ENCODE peak calls at places on chromosomes 1 and 21, in seven cellular contexts. V is astrocyte of the hippocampus; B is erythroblast; J is A673; S is stimulated activated naive CD4-positive, alpha-beta T cell; X is effector memory CD4-positive, alpha-beta T cell; K is activated CD4-positive, alpha-beta T cell treated with anti-CD3 and anti-CD28 coated beads, Interleukin-2, amount 50 U/mL, for 1 hour. F is an unnamed sample.

GRCh38 chr1:112744019-112744578 is 29.0 kb upstream of the PPM1J start:
- DNase-seq in V (peak), B (no peak), J (no peak), S (no peak), X (no peak), K (no peak), F (no peak)

GRCh38 chr1:93652335-93652949 is 29.2 kb downstream of the BCAR3 start:
- DNase-seq in V (no peak), B (no peak), J (no peak), S (no peak), X (no peak), K (no peak), F (no peak)

GRCh38 chr1:188425687-188426086 is 1596.9 kb downstream of the PLA2G4A start:
- DNase-seq in V (peak), B (no peak), J (no peak), S (no peak), X (no peak), K (no peak), F (no peak)

GRCh38 chr1:184062640-184063280 is 11.2 kb downstream of the TSEN15 start:
- DNase-seq in V (no peak), B (no peak), J (no peak), S (no peak), X (no peak), K (no peak), F (no peak)

GRCh38 chr1:179025125-179025974 is at the start of gene FAM20B:
- DNase-seq in V (peak), B (peak), J (peak), S (peak), X (peak), K (peak), F (peak)

GRCh38 chr21:44773291-44773932 is 28.2 kb downstream of the UBE2G2 start:
- DNase-seq in V (no peak), B (no peak), J (peak), S (no peak), X (no peak), K (no peak), F (no peak)

GRCh38 chr1:41713141-41713540 is 205.6 kb downstream of the HIVEP3 start:
- DNase-seq in V (peak), B (no peak), J (no peak), S (no peak), X (no peak), K (no peak), F (no peak)

GRCh38 chr1:162035241-162035640 is 11.6 kb upstream of the OLFML2B start:
- DNase-seq in V (peak), B (no peak), J (no peak), S (no peak), X (no peak), K (peak), F (no peak)

GRCh38 chr21:23695449-23695848 is 1911.8 kb downstream of the MRPL39 start:
- DNase-seq in V (no peak), B (no peak), J (peak), S (no peak), X (no peak), K (no peak), F (no peak)

GRCh38 chr1:154347961-154348360 is 22.6 kb downstream of the ATP8B2 start:
- DNase-seq in V (no peak), B (no peak), J (no peak), S (no peak), X (no peak), K (no peak), F (no peak)

GRCh38 chr1:203238535-203238934 is 9.1 kb upstream of the CHIT1 start:
- DNase-seq in V (no peak), B (no peak), J (no peak), S (no peak), X (no peak), K (no peak), F (no peak)

GRCh38 chr1:24266398-24266941 is 52.7 kb upstream of the GRHL3 start:
- DNase-seq in V (peak), B (no peak), J (no peak), S (no peak), X (no peak), K (no peak), F (no peak)

GRCh38 chr1:186828612-186829542 is at the start of gene PLA2G4A:
- DNase-seq in V (peak), B (peak), J (peak), S (no peak), X (no peak), K (no peak), F (no peak)

GRCh38 chr1:68210027-68210426 is 22.3 kb downstream of the WLS start:
- DNase-seq in V (peak), B (no peak), J (no peak), S (no peak), X (no peak), K (no peak), F (no peak)

GRCh38 chr1:173894189-173894588 is 22.9 kb downstream of the SERPINC1 start:
- DNase-seq in V (no peak), B (no peak), J (no peak), S (no peak), X (no peak), K (no peak), F (no peak)

GRCh38 chr1:192609110-192610079 is 26.6 kb upstream of the RGS13 start:
- DNase-seq in V (no peak), B (peak), J (no peak), S (no peak), X (peak), K (peak), F (peak)